ENCODE peak calls at places on chromosomes 11 and 22, in six cellular contexts. S is ovary, E is thoracic aorta, Y is A549, P is right lobe of liver, B is adrenal gland. T is an unnamed sample.

GRCh38 chr11:74925281-74925680 is 23.6 kb downstream of the XRRA1 start:
- DNase-seq in S (no peak), E (no peak), Y (no peak), P (no peak), B (no peak), T (no peak)

GRCh38 chr11:110859998-110860397 is 147.8 kb upstream of the ARHGAP20 start:
- DNase-seq in S (no peak), E (no peak), Y (no peak), P (no peak), B (no peak), T (no peak)

GRCh38 chr11:95375451-95375850 is 144.4 kb upstream of the SESN3 start:
- DNase-seq in S (no peak), E (no peak), Y (no peak), P (no peak), B (no peak), T (no peak)

GRCh38 chr22:26553056-26553752 is 36.7 kb downstream of the TPST2 start:
- DNase-seq in S (no peak), E (no peak), Y (peak), P (no peak), B (no peak), T (peak)

GRCh38 chr11:70669281-70669680 is 271.0 kb downstream of the CTTN start:
- DNase-seq in S (no peak), E (no peak), Y (no peak), P (no peak), B (no peak), T (no peak)

GRCh38 chr22:41240377-41241132 is at the start of gene CHADL:
- DNase-seq in S (no peak), E (no peak), Y (no peak), P (no peak), B (no peak), T (no peak)

GRCh38 chr11:57277845-57278720 is 41.0 kb upstream of the APLNR start:
- DNase-seq in S (peak), E (peak), Y (peak), P (peak), B (peak), T (peak)

GRCh38 chr11:8810331-8811301 is 100.4 kb upstream of the AKIP1 start:
- DNase-seq in S (peak), E (peak), Y (no peak), P (peak), B (peak), T (peak)

GRCh38 chr11:5234390-5234834 is at the start of gene HBD:
- DNase-seq in S (no peak), E (no peak), Y (no peak), P (no peak), B (no peak), T (no peak)

GRCh38 chr11:65560555-65561418 is 2.6 kb upstream of the LTBP3 start:
- DNase-seq in S (peak), E (peak), Y (peak), P (no peak), B (peak), T (no peak)

GRCh38 chr22:34111210-34111824 is 191.0 kb upstream of the LARGE1 start:
- DNase-seq in S (peak), E (no peak), Y (peak), P (peak), B (peak), T (peak)

GRCh38 chr22:46991666-46992065 is 229.2 kb downstream of the TBC1D22A start:
- DNase-seq in S (no peak), E (no peak), Y (no peak), P (no peak), B (no peak), T (no peak)

GRCh38 chr11:79431535-79431934 is 9.3 kb downstream of the TENM4 start:
- DNase-seq in S (no peak), E (no peak), Y (no peak), P (no peak), B (no peak), T (peak)

DNA sequence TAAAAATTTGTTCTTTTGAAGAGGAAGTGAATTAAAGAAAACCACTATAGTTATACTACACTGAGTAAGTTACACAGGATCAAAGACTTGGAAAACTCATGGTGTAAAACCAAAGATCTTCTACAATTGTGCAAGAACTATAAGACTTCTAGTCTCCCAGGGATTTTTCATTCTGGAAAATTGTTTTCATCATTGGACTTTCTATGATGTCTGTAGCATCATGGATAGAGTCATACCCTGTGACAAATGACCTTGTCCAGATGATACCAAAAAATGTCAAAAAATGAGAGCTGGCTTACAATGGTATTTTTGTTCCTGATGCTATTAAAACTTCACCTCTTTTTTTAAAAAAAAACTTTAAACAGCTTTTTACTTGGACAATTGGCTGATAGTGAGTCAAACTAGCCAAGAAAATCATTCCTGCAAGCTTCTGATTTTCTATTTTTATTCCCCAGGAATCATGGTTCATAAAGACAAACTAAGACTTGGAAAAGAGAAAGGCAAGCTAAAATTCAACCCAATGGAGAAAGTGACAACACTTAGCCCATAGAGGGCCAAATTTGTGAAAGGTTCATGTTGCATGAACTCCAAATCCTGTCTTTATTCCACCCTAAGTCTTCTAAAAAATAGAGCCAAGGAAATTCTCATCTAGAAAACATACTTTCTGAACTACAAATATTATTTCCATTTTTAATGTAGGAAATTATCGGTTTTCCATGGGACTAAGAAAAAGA is 30.7 kb downstream of the ME3 start:
- DNase-seq in S (no peak), E (no peak), Y (no peak), P (no peak), B (no peak), T (no peak)
- TF ChIP-seq CTCF in S (no peak), E (peak), Y (no peak), P (no peak), B (no peak), T (no peak)

DNA sequence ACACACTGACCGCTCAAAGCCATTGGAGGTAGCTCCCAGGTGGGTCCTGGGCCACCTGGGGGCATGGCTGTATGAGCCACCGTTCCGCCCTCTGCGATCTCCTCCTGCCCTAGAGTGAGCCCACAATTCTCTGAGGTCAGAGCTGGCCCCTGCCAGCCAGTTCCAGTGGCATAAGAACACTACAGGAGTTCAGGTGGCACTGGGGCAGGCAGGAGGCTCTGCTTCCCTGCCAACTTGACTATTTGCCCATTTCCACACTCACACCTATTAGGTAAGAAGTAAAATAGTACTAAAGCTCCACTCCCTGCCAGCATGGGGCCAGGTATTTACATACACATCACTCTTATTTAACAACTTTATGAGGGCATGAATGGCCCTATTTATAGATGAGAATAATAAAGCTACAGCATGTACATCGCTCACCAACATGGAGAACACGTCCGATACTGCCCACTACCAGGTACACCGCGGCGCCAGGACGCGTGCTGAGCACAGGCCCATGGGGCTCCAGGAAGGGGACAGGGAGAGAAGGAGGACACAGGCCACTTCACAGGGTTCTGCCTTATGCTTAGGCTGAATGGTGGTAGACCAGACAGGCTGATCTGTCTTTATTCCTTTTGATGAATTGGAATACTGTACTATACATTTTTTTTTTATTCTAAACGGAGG is 26.2 kb downstream of the PISD start:
- DNase-seq in S (no peak), E (no peak), Y (no peak), P (peak), B (no peak), T (no peak)
- H3K27ac ChIP-seq in S (no peak), E (no peak), Y (no peak), P (peak), B (no peak), T (peak)

DNA sequence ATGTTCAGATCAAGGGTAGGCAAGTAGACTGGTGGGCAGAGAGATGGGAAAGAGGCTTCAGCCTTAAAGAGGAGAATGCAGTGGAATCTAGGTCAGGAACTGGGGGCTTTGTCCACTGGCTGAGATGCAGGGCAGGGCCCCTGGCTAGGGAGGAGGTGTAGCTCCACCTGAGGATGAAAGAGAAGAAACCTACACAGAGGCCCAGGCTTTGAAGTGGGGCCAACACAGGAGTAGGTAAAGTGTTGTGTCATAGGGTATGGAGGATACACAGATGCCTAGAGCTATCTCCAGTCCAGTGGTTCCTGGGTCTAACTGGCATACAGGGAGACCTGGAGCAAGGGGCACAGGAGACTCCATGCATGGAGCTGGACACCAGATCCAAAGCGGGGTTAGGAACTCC is 73.5 kb downstream of the RASSF10 start:
- DNase-seq in S (no peak), E (no peak), Y (no peak), P (no peak), B (no peak), T (no peak)
- TF ChIP-seq CTCF in S (no peak), E (no peak), Y (no peak), P (no peak), B (no peak), T (no peak)

GRCh38 chr11:11081786-11082185 is 223.9 kb upstream of the ZBED5 start:
- DNase-seq in S (no peak), E (no peak), Y (no peak), P (no peak), B (no peak), T (no peak)
- H3K27ac ChIP-seq in S (no peak), E (no peak), Y (no peak), P (no peak), B (no peak), T (no peak)

GRCh38 chr11:32829157-32829679 is 509 bp upstream of the PRRG4 start:
- DNase-seq in S (no peak), E (no peak), Y (no peak), P (no peak), B (no peak), T (no peak)
- TF ChIP-seq CTCF in S (no peak), E (no peak), Y (no peak), P (no peak), B (no peak), T (no peak)

GRCh38 chr11:6574816-6575715 is 28.4 kb downstream of the RRP8 start:
- DNase-seq in S (no peak), E (no peak), Y (no peak), P (no peak), B (no peak), T (no peak)
- H3K27ac ChIP-seq in S (no peak), E (no peak), Y (no peak), P (no peak), B (no peak), T (no peak)

DNA sequence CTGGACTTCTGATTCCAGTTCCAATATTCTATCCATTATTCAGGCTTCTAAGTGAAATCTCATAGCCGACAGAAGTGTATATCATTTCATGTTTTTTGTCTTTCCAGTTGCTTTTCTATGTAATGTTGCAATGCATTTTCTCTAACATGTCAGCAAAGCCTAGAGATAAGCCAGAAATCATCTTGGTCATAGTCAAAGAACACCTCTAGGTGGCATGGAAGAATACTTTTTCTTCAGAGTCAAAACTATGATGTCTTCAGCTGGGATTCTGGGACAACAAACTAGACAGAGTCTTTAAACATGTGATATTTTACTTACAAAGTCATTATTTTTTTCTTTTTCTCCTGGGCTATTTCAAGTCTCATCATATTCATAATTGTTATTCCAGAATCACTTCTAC is 4.4 kb downstream of the GAS2 start:
- DNase-seq in S (no peak), E (no peak), Y (no peak), P (no peak), B (no peak), T (no peak)
- TF ChIP-seq CTCF in S (no peak), E (no peak), Y (peak), P (peak), B (no peak), T (no peak)

DNA sequence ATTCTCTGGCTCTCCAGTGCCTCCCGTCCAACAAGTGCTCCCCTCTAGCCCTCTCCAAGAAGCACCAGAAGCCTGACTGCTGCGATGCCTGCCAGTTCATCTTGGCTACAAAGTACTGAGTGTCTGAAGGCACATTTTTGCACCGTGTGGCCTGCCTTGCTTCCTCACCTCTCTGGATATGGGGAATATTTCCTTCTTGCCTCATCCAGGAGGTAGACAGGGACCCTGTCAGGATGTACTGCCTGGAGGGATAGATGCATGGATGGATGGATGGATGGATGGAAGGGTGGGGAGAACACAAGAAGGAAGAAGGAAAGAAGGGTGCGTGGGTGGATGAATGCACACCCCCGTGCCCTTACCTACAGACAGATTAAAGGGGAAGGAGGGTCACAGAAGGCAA is 27.6 kb downstream of the KCTD17 start:
- DNase-seq in S (no peak), E (no peak), Y (no peak), P (no peak), B (no peak), T (no peak)
- H3K27ac ChIP-seq in S (no peak), E (no peak), Y (no peak), P (no peak), B (no peak), T (no peak)

GRCh38 chr22:38131399-38131798 is 20.9 kb upstream of the BAIAP2L2 start:
- DNase-seq in S (no peak), E (no peak), Y (no peak), P (no peak), B (peak), T (no peak)

GRCh38 chr22:38127869-38128268 is 17.4 kb upstream of the BAIAP2L2 start:
- DNase-seq in S (no peak), E (no peak), Y (no peak), P (no peak), B (no peak), T (no peak)

GRCh38 chr22:38126928-38127668 is 16.6 kb upstream of the BAIAP2L2 start:
- DNase-seq in S (no peak), E (no peak), Y (no peak), P (no peak), B (no peak), T (no peak)

GRCh38 chr22:38129856-38130255 is 19.4 kb upstream of the BAIAP2L2 start:
- DNase-seq in S (no peak), E (no peak), Y (no peak), P (no peak), B (no peak), T (no peak)

GRCh38 chr22:38129021-38129420 is 18.5 kb upstream of the BAIAP2L2 start:
- DNase-seq in S (no peak), E (no peak), Y (no peak), P (no peak), B (no peak), T (no peak)
- TF ChIP-seq CTCF in S (no peak), E (no peak), Y (no peak), P (no peak), B (no peak), T (no peak)

T was measured in RWPE1.